ENCODE peak calls at places on chromosomes 7 and 10, in four cellular contexts. One of them, this sample, is unnamed.

GRCh38 chr10:116001266-116001857 is 271.6 kb downstream of the GFRA1 start:
- DNase-seq in GM12892: no peak
- DNase-seq in NCI-H510A treated with DMSO at 0.1 percent for 48 hours: no peak
- DNase-seq in posterior cingulate gyrus: peak
- DNase-seq in this sample: no peak

GRCh38 chr7:130998993-130999602 is 265.1 kb upstream of the KLF14 start:
- DNase-seq in GM12892: no peak
- DNase-seq in NCI-H510A treated with DMSO at 0.1 percent for 48 hours: no peak
- DNase-seq in posterior cingulate gyrus: no peak
- DNase-seq in this sample: no peak

GRCh38 chr10:82252081-82252480 is 377.1 kb downstream of the NRG3 start:
- DNase-seq in GM12892: no peak
- DNase-seq in NCI-H510A treated with DMSO at 0.1 percent for 48 hours: no peak
- DNase-seq in posterior cingulate gyrus: no peak
- DNase-seq in this sample: no peak

GRCh38 chr10:95406651-95407280 is 116.0 kb upstream of the PDLIM1 start:
- DNase-seq in GM12892: no peak
- DNase-seq in NCI-H510A treated with DMSO at 0.1 percent for 48 hours: no peak
- DNase-seq in posterior cingulate gyrus: no peak
- DNase-seq in this sample: no peak

GRCh38 chr7:114930829-114931655 is 9.1 kb downstream of the MDFIC start:
- DNase-seq in GM12892: no peak
- DNase-seq in NCI-H510A treated with DMSO at 0.1 percent for 48 hours: no peak
- DNase-seq in posterior cingulate gyrus: no peak
- DNase-seq in this sample: no peak

GRCh38 chr10:1160561-1160961 is 104.4 kb downstream of the WDR37 start:
- DNase-seq in GM12892: no peak
- DNase-seq in NCI-H510A treated with DMSO at 0.1 percent for 48 hours: no peak
- DNase-seq in posterior cingulate gyrus: peak
- DNase-seq in this sample: no peak

GRCh38 chr7:150325110-150325611 is 1.8 kb upstream of the ACTR3C start:
- DNase-seq in GM12892: no peak
- DNase-seq in NCI-H510A treated with DMSO at 0.1 percent for 48 hours: no peak
- DNase-seq in posterior cingulate gyrus: peak
- DNase-seq in this sample: no peak

GRCh38 chr10:78621183-78621789 is 447.5 kb upstream of the ZMIZ1 start:
- DNase-seq in GM12892: no peak
- DNase-seq in NCI-H510A treated with DMSO at 0.1 percent for 48 hours: peak
- DNase-seq in posterior cingulate gyrus: no peak
- DNase-seq in this sample: peak

GRCh38 chr7:104980969-104981670 is 32.9 kb upstream of the KMT2E start:
- DNase-seq in GM12892: no peak
- DNase-seq in NCI-H510A treated with DMSO at 0.1 percent for 48 hours: peak
- DNase-seq in posterior cingulate gyrus: no peak
- DNase-seq in this sample: peak

GRCh38 chr10:44263771-44264170 is 121.1 kb downstream of the CXCL12 start:
- DNase-seq in GM12892: no peak
- DNase-seq in NCI-H510A treated with DMSO at 0.1 percent for 48 hours: no peak
- DNase-seq in posterior cingulate gyrus: no peak
- DNase-seq in this sample: no peak

GRCh38 chr7:41275255-41275654 is 427.6 kb downstream of the INHBA start:
- DNase-seq in GM12892: no peak
- DNase-seq in NCI-H510A treated with DMSO at 0.1 percent for 48 hours: no peak
- DNase-seq in posterior cingulate gyrus: no peak
- DNase-seq in this sample: no peak